ENCODE peak calls at places on chromosomes 5 and 9, in eight cellular contexts. R, F, E, J, V, W, T and B are unnamed samples.

GRCh38 chr5:159341914-159342313 is 11.6 kb upstream of the IL12B start:
- DNase-seq in E (no peak), J (no peak), W (no peak), F (peak; percentile 63), T (peak; percentile 76), V (peak; percentile 62), R (no peak), B (no peak)

GRCh38 chr5:73263001-73263710 is 90.2 kb downstream of the TMEM174 start:
- DNase-seq in E (peak; percentile 41), R (no peak), W (no peak), V (no peak), F (no peak), T (no peak), J (no peak), B (no peak)

GRCh38 chr9:114349713-114350480 is 20.2 kb downstream of the ORM2 start:
- DNase-seq in F (no peak), V (no peak), W (no peak), J (no peak), T (no peak), R (no peak), E (no peak), B (no peak)

GRCh38 chr5:116733995-116734716 is 159.5 kb upstream of the SEMA6A start:
- DNase-seq in V (no peak), W (peak; percentile 10), J (no peak), F (no peak), T (no peak), R (no peak), E (no peak), B (no peak)

GRCh38 chr5:136011427-136012001 is 17.3 kb upstream of the TGFBI start:
- DNase-seq in R (no peak), V (peak; percentile 88), T (no peak), W (no peak), E (no peak), J (no peak), F (no peak), B (no peak)

GRCh38 chr5:160171656-160172055 is 52.4 kb upstream of the PWWP2A start:
- DNase-seq in J (no peak), T (no peak), W (no peak), V (peak; percentile 60), F (no peak), R (no peak), E (no peak), B (no peak)

GRCh38 chr5:146249801-146250200 is 46.4 kb downstream of the RBM27 start:
- DNase-seq in F (no peak), E (no peak), R (no peak), W (no peak), T (no peak), J (no peak), V (no peak), B (no peak)

GRCh38 chr9:88312070-88312469 is 76.2 kb upstream of the SPIN1 start:
- DNase-seq in E (no peak), W (no peak), T (no peak), V (no peak), F (no peak), J (no peak), R (no peak), B (no peak)

GRCh38 chr9:138028596-138028995 is 151.0 kb downstream of the CACNA1B start:
- DNase-seq in F (no peak), R (no peak), T (no peak), E (no peak), J (no peak), V (no peak), W (peak; percentile 1), B (peak; percentile 22)

GRCh38 chr9:69582544-69583297 is 89.5 kb downstream of the APBA1 start:
- DNase-seq in T (no peak), V (peak; percentile 17), J (no peak), E (no peak), F (peak; percentile 23), W (no peak), R (no peak), B (no peak)

GRCh38 chr9:88805217-88805943 is 185.9 kb upstream of the S1PR3 start:
- DNase-seq in F (no peak), T (no peak), E (no peak), V (no peak), W (no peak), R (no peak), J (peak; percentile 13), B (no peak)

GRCh38 chr5:55231476-55232193 is 1.8 kb downstream of the CCNO start:
- DNase-seq in J (no peak), E (no peak), V (no peak), W (peak; percentile 52), T (peak; percentile 47), F (no peak), R (peak; percentile 40), B (peak; percentile 48)

GRCh38 chr9:124475158-124475867 is 25.1 kb downstream of the ADGRD2 start:
- DNase-seq in J (no peak), V (no peak), E (no peak), W (peak; percentile 50), R (no peak), T (no peak), F (no peak), B (no peak)

GRCh38 chr9:94169978-94170377 is 85.7 kb downstream of the PTPDC1 start:
- DNase-seq in V (no peak), J (no peak), T (no peak), F (no peak), R (no peak), W (no peak), E (no peak), B (no peak)

GRCh38 chr5:164119806-164120440 is 614.5 kb downstream of the MAT2B start:
- DNase-seq in E (peak; percentile 2), J (no peak), R (no peak), T (no peak), V (peak; percentile 44), F (no peak), W (peak; percentile 6), B (peak; percentile 53)

GRCh38 chr9:73525350-73525749 is 373.7 kb downstream of the ANXA1 start:
- DNase-seq in J (no peak), T (no peak), V (no peak), F (no peak), W (no peak), R (no peak), E (no peak), B (no peak)

GRCh38 chr9:38142201-38142600 is 73.2 kb upstream of the SHB start:
- DNase-seq in J (no peak), R (no peak), T (no peak), V (peak; percentile 25), E (peak; percentile 19), F (no peak), W (no peak), B (peak; percentile 13)

GRCh38 chr9:3526903-3527652 is 1.3 kb upstream of the RFX3 start:
- DNase-seq in J (no peak), T (no peak), F (no peak), E (no peak), R (no peak), V (peak; percentile 25), W (peak; percentile 77), B (no peak)

GRCh38 chr5:176714067-176714466 is 66.8 kb downstream of the TSPAN17 start:
- DNase-seq in R (no peak), W (no peak), J (no peak), E (no peak), V (peak; percentile 8), T (no peak), F (no peak), B (no peak)

DNA sequence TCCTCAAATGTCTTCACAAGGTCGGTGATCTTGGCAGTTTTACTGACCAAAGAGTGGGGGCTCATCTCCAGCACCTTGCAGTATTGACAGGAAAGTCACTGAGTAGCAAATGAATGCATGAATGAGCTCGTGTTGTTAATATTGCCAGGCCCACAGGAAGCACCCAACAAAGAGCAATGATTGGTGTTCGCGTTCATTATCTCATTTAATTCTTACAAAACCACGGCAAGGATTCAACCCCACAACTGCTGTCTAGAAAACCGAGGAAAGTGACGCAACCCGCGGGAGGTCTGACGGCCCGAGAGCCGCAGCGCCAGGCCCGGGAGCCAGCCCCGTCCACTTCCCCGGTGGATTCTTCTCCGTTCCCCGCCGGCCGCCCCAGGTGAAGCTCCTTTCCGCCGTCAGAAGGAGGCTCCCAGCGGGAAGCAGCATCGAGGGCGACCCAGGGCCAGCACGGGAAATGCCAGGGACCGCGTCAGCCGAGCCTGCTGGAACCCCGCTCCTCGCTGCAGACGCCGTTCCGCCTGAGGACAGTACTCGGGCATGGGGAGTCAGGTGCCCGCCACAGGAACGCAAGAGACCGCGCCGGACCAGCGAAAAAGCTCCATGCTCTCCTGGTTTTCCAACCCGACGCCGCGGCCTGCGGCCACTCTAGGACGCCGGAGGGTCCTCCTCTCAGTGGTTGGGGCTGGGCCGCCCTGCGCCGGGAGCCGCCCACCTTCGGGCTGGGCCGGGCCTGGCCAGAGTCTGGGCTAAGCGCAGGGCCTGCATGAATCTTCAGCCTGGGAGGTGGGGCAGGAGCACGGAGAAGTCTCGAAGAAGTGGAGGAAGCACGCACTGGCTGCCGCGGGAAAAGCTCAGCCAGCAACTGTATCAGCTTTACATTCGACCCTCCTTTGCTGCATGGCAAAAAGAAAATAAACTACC is 19.8 kb upstream of the FER start:
- DNase-seq in W (peak; percentile 93), F (peak; percentile 93), J (peak; percentile 98), R (peak; percentile 92), V (peak; percentile 86), E (no peak), T (peak; percentile 94), B (peak; percentile 96)
- TF ChIP-seq CTCF in W (no peak), F (no peak), J (no peak), R (no peak), V (no peak), E (no peak), T (no peak), B (no peak)

DNA sequence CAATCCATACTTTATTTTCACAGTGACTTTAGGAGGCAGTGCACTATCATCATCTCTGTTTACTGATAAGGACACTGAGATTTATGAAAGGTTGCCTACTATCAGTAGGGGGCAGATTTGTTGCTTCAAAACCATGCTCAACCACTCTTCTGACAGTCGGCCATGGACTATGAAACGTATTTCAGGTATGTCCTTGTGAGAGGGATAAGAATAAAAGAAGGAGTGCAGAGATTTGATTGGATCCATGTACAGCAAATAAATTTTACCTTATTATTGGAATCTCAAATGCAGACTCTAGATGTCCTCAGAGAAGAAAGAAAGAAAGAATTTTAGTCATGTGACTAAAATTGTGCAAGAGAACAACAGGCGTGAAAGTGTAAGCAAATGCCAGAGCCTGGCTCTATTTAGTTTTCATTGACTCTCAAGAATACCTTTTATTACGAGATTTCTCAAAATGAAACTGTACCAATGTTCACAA is 296.6 kb upstream of the RASA1 start:
- DNase-seq in W (no peak), R (no peak), V (peak; percentile 49), E (no peak), J (no peak), F (no peak), T (no peak), B (no peak)
- TF ChIP-seq CTCF in W (no peak), R (no peak), V (peak; percentile 31), E (no peak), J (no peak), F (no peak), T (peak; percentile 14), B (no peak)

GRCh38 chr5:113825143-113825542 is 311.6 kb downstream of the YTHDC2 start:
- DNase-seq in F (no peak), R (no peak), E (no peak), T (no peak), V (no peak), W (no peak), J (no peak), B (no peak)

GRCh38 chr5:113824307-113824706 is 310.8 kb downstream of the YTHDC2 start:
- DNase-seq in E (no peak), V (no peak), J (no peak), W (no peak), T (no peak), R (no peak), F (no peak), B (no peak)
- TF ChIP-seq CTCF in E (no peak), V (no peak), J (no peak), W (peak; percentile 30), T (no peak), R (peak; percentile 50), F (no peak), B (no peak)

GRCh38 chr9:110426052-110426709 is 88.5 kb upstream of the TXNDC8 start:
- DNase-seq in V (peak; percentile 48), F (no peak), E (no peak), R (no peak), W (no peak), T (no peak), J (no peak), B (no peak)
- TF ChIP-seq CTCF in V (peak; percentile 41), F (no peak), E (peak; percentile 21), R (peak; percentile 54), W (peak; percentile 12), T (no peak), J (no peak), B (peak; percentile 33)